ENCODE peak calls at places on chromosomes 2 and 18, in nine cellular contexts. J is neural crest cell; K is stimulated activated CD8-positive, alpha-beta memory T cell treated with anti-CD3 and anti-CD28 coated beads, Interleukin-4, amount 100 ng/mL, for 24 hours; I is esophagus squamous epithelium; Q is EH; C is aorta; L is dermis microvascular lymphatic vessel endothelial cell; E is mucosa of gallbladder; Y is CD4-positive, alpha-beta memory T cell. W is an unnamed sample.

GRCh38 chr18:51753365-51754057 is 556.0 kb upstream of the MEX3C start:
- DNase-seq in Y (no peak), C (no peak), Q (no peak), K (no peak), J (no peak), I (no peak), E (no peak), L (no peak), W (no peak)

GRCh38 chr2:64442801-64443429 is 11.0 kb upstream of the LGALSL start:
- DNase-seq in E (no peak), C (no peak), I (no peak), Q (no peak), L (no peak), Y (no peak), K (no peak), J (no peak), W (no peak)

GRCh38 chr2:199956062-199956380 is 639 bp downstream of the MAIP1 start:
- DNase-seq in J (peak; percentile 5), E (no peak), Q (no peak), C (no peak), L (no peak), I (no peak), K (no peak), Y (no peak), W (no peak)

GRCh38 chr2:127874378-127875271 is 11.1 kb downstream of the AMMECR1L start:
- DNase-seq in K (no peak), J (no peak), Y (no peak), C (no peak), E (no peak), L (no peak), I (no peak), Q (no peak), W (no peak)

GRCh38 chr2:10762651-10763460 is 41.4 kb downstream of the ATP6V1C2 start:
- DNase-seq in J (no peak), I (no peak), K (no peak), E (peak; percentile 18), Y (no peak), Q (peak; percentile 18), L (no peak), C (no peak), W (no peak)

GRCh38 chr2:162579169-162579568 is 235.2 kb downstream of the GCA start:
- DNase-seq in C (no peak), E (no peak), K (no peak), L (no peak), Y (no peak), I (no peak), J (no peak), Q (no peak), W (no peak)

GRCh38 chr2:42722328-42723190 is 41.4 kb downstream of the OXER1 start:
- DNase-seq in J (no peak), E (peak; percentile 54), Q (peak; percentile 80), C (peak; percentile 69), I (peak; percentile 12), L (no peak), Y (no peak), K (no peak), W (peak; percentile 90)

GRCh38 chr18:48919547-48919946 is 31.2 kb downstream of the SMAD7 start:
- DNase-seq in Y (no peak), J (no peak), Q (no peak), K (no peak), I (no peak), L (no peak), E (no peak), C (no peak), W (no peak)

GRCh38 chr2:108920686-108921085 is 68.3 kb downstream of the EDAR start:
- DNase-seq in Y (no peak), E (no peak), K (no peak), L (no peak), Q (no peak), J (no peak), C (no peak), I (no peak), W (no peak)

GRCh38 chr2:12448846-12449480 is 267.8 kb upstream of the TRIB2 start:
- DNase-seq in K (no peak), C (no peak), Y (no peak), I (no peak), E (no peak), J (no peak), Q (peak; percentile 59), L (no peak), W (no peak)

GRCh38 chr2:232880764-232881351 is 10.8 kb downstream of the SNORC start:
- DNase-seq in C (no peak), L (no peak), J (no peak), E (no peak), I (no peak), Q (no peak), Y (peak; percentile 7), K (no peak), W (no peak)

GRCh38 chr2:222842517-222843174 is 18.2 kb upstream of the ACSL3 start:
- DNase-seq in E (no peak), Q (peak; percentile 32), L (peak; percentile 48), J (no peak), K (no peak), I (no peak), Y (no peak), C (no peak), W (no peak)

GRCh38 chr2:240157147-240157470 is 16.7 kb upstream of the OTOS start:
- DNase-seq in K (no peak), I (no peak), Q (no peak), C (peak; percentile 13), J (no peak), Y (no peak), E (no peak), L (no peak), W (no peak)